ENCODE peak calls at places on chromosomes 12 and 14, in four cellular contexts. X, T, R and D are unnamed samples.

GRCh38 chr12:132133952-132134652 is 10.0 kb downstream of the DDX51 start:
- DNase-seq in T (peak), X (no peak), R (no peak), D (no peak)

GRCh38 chr14:85426068-85426935 is 103.6 kb upstream of the FLRT2 start:
- DNase-seq in R (no peak), T (no peak), X (no peak), D (no peak)

GRCh38 chr14:20628063-20628854 is 13.2 kb downstream of the OR6S1 start:
- DNase-seq in X (no peak), T (no peak), R (no peak), D (no peak)

GRCh38 chr14:59918824-59919581 is 941 bp upstream of the LRRC9 start:
- DNase-seq in R (peak), X (peak), T (peak), D (no peak)

GRCh38 chr14:72476657-72477499 is 417.0 kb downstream of the DPF3 start:
- DNase-seq in T (no peak), R (no peak), X (peak), D (no peak)

GRCh38 chr12:2205961-2206360 is 153.2 kb downstream of the CACNA1C start:
- DNase-seq in X (no peak), R (no peak), T (no peak), D (no peak)

GRCh38 chr12:52032431-52032796 is 18.8 kb upstream of the NR4A1 start:
- DNase-seq in X (no peak), R (no peak), T (no peak), D (no peak)

GRCh38 chr12:130839770-130840355 is 813 bp upstream of the STX2 start:
- DNase-seq in X (no peak), R (no peak), T (no peak), D (no peak)

GRCh38 chr14:37063467-37064240 is 108.8 kb downstream of the SLC25A21 start:
- DNase-seq in T (no peak), X (no peak), R (no peak), D (no peak)

GRCh38 chr12:49339464-49339861 is 2.5 kb upstream of the C1QL4 start:
- DNase-seq in X (no peak), R (no peak), T (no peak), D (no peak)

GRCh38 chr14:36217732-36218131 is 41.2 kb upstream of the PTCSC3 start:
- DNase-seq in T (no peak), R (no peak), X (no peak), D (no peak)

GRCh38 chr12:46136239-46136638 is 132.6 kb downstream of the SLC38A1 start:
- DNase-seq in T (no peak), R (no peak), X (no peak), D (no peak)
- TF ChIP-seq TCF7L2 in T (no peak), R (no peak), X (no peak), D (no peak)

DNA sequence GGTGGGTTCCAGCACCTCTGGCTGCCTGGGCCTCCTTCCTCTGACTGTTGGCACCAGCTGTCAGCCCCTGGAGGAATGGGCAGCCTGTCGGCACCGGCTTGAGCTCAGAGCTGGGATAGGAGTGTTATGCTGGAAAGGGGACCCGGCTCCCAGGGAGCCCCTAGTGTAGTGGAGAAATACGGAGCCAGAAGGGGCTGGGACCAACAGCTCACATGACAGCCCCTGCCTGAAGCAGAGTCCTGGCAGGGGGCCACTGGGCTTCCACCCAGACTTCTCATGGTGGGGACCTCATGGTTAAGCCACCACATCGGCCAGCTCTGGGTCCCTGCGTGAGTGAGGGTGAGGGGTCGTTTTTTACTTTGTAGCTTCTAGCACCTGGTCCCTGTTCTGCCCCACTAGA is 174.5 kb downstream of the TSPAN9 start:
- DNase-seq in T (no peak), X (no peak), R (no peak), D (no peak)
- TF ChIP-seq SIN3A in T (no peak), X (no peak), R (no peak), D (no peak)

GRCh38 chr14:100683578-100683977 is 43.1 kb upstream of the DLK1 start:
- DNase-seq in X (no peak), T (no peak), R (no peak), D (no peak)

GRCh38 chr14:100684961-100685360 is 41.7 kb upstream of the DLK1 start:
- DNase-seq in X (no peak), R (no peak), T (no peak), D (no peak)

GRCh38 chr14:100682749-100683148 is 43.9 kb upstream of the DLK1 start:
- DNase-seq in X (no peak), T (no peak), R (no peak), D (no peak)

GRCh38 chr14:100686858-100687257 is 39.8 kb upstream of the DLK1 start:
- DNase-seq in R (no peak), X (no peak), T (no peak), D (no peak)

GRCh38 chr14:100684154-100684553 is 42.5 kb upstream of the DLK1 start:
- DNase-seq in R (no peak), T (no peak), X (no peak), D (no peak)
- H3K4me3 ChIP-seq in R (no peak), T (no peak), X (no peak), D (no peak)

DNA sequence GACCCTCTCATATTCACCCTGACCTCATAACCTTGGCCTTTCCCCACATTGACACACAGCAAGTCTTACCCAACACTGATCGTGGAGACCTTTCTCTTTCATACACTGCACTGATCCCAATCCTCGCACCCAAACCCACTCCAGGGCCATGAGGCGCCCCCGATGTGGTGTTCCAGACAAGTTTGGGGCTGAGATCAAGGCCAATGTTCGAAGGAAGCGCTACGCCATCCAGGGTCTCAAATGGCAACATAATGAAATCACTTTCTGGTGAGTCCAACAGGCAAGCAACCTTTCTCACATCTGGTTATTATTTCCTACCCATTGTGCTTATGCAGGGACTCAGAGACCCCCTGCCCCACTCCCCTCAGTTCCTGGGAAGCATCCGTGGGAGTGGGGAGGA is 5.4 kb downstream of the MMP14 start:
- DNase-seq in T (no peak), R (no peak), X (no peak), D (no peak)
- TF ChIP-seq TCF7L2 in T (no peak), R (no peak), X (no peak), D (no peak)

GRCh38 chr12:59429766-59430165 is 166.1 kb upstream of the SLC16A7 start:
- DNase-seq in T (no peak), X (no peak), R (no peak), D (no peak)
- TF ChIP-seq SIN3A in T (no peak), X (no peak), R (no peak), D (no peak)

DNA sequence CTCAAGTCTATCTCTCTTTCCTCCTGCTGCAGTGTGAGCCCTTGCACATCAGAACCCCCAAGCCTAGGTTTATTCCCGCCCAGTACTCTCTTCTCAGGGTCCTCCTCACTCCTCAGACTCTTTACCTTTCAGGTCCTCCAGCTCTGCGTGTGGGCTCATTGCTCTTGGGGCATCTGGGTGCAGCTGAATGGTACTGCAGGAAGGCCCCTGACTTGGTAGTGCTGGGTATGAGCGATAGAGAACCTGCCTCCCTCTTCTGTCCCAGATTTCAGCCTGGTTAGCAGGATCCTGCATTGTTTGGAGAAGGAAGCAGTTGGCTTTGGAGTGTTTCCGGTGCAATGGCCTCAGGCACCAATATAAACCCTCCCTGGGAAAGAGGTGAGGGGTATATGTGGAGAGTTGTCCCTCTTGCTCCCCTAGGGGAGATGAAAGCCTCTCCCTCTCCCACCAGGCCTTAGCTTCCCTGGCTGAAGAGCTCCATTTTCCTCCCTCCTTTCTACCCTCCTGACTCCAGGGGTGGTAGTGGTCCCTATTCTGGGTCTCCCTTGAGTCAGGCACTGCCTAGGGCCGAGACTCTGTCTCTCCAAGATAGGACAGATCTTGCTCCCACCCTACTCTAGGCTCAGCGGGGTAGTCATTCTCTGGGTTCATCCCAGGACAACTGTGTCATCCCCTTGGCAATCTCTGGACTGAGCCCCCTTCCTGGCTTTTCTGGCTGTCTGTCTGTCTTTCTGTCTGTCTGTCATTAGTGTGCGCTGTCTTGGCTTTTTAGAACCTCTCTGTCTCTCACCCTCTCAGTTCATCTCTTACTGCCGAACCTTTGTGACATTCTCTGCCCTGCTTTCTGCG is 3.8 kb downstream of the LRP1 start:
- DNase-seq in T (no peak), R (no peak), X (no peak), D (no peak)
- H3K4me3 ChIP-seq in T (no peak), R (peak), X (no peak), D (no peak)

GRCh38 chr12:25825494-25825893 is 133.0 kb upstream of the RASSF8 start:
- DNase-seq in T (no peak), R (no peak), X (no peak), D (no peak)
- TF ChIP-seq TCF7L2 in T (no peak), R (no peak), X (no peak), D (no peak)